ENCODE peak calls at places on chromosomes 7 and 10, in ten cellular contexts. H, N, T, E, O, L, A, B, C and D are unnamed samples.

GRCh38 chr10:125257521-125258105 is 97.2 kb upstream of the CTBP2 start:
- DNase-seq in H (no peak), N (no peak), T (no peak), E (no peak), O (no peak), L (no peak), A (no peak), B (no peak), C (no peak), D (no peak)

GRCh38 chr10:133442967-133443924 is 10.5 kb upstream of the SCART1 start:
- DNase-seq in H (peak; percentile 54), N (no peak), T (no peak), E (no peak), O (no peak), L (no peak), A (no peak), B (no peak), C (no peak), D (no peak)

GRCh38 chr10:103814626-103815370 is 40.6 kb downstream of the SH3PXD2A start:
- DNase-seq in H (no peak), N (no peak), T (no peak), E (no peak), O (no peak), L (no peak), A (no peak), B (no peak), C (no peak), D (no peak)

GRCh38 chr10:18158698-18159342 is 18.6 kb downstream of the CACNB2 start:
- DNase-seq in H (no peak), N (no peak), T (no peak), E (no peak), O (no peak), L (no peak), A (no peak), B (no peak), C (no peak), D (no peak)

GRCh38 chr7:113561446-113561845 is 357.4 kb downstream of the PPP1R3A start:
- DNase-seq in H (no peak), N (no peak), T (no peak), E (no peak), O (no peak), L (no peak), A (no peak), B (peak; percentile 24), C (no peak), D (no peak)

GRCh38 chr10:84525120-84525806 is 196.9 kb downstream of the CCSER2 start:
- DNase-seq in H (no peak), N (no peak), T (no peak), E (no peak), O (no peak), L (no peak), A (no peak), B (no peak), C (no peak), D (no peak)

GRCh38 chr10:110535958-110536891 is 31.3 kb upstream of the SMC3 start:
- DNase-seq in H (no peak), N (peak; percentile 26), T (no peak), E (peak; percentile 64), O (no peak), L (no peak), A (peak; percentile 32), B (no peak), C (peak; percentile 15), D (peak; percentile 22)

GRCh38 chr10:62047240-62047897 is 145.9 kb downstream of the ARID5B start:
- DNase-seq in H (no peak), N (no peak), T (no peak), E (no peak), O (no peak), L (no peak), A (no peak), B (no peak), C (no peak), D (no peak)

GRCh38 chr10:70285432-70285831 is 1.6 kb upstream of the NPFFR1 start:
- DNase-seq in H (peak; percentile 60), N (no peak), T (no peak), E (no peak), O (no peak), L (no peak), A (no peak), B (no peak), C (no peak), D (no peak)

GRCh38 chr10:70286616-70287015 is 2.8 kb upstream of the NPFFR1 start:
- DNase-seq in H (peak; percentile 22), N (no peak), T (no peak), E (no peak), O (no peak), L (no peak), A (no peak), B (no peak), C (no peak), D (no peak)

GRCh38 chr10:70293169-70293813 is 9.5 kb upstream of the NPFFR1 start:
- DNase-seq in H (no peak), N (no peak), T (no peak), E (no peak), O (no peak), L (no peak), A (no peak), B (no peak), C (no peak), D (no peak)

GRCh38 chr10:70292016-70292415 is 8.2 kb upstream of the NPFFR1 start:
- DNase-seq in H (no peak), N (no peak), T (no peak), E (no peak), O (no peak), L (no peak), A (no peak), B (no peak), C (no peak), D (no peak)

DNA sequence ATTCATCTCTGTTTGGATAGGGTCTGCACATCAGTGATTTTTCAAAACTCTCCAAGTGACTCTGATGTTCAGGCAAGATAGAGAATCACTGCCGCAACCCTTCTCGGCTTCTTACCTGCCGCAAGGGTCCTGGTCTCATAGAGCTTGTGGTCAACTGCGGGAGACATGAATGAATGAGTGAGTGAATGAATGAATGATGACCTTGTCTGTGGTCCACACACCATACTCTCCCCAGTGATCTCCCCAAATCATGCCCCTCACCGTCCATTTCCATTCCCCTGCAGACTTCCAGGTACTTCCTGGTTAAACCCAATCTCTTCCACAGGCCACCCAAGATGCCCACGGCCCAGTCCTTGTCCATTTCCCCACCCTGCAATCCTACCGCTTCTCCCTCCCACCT is 5.9 kb upstream of the NPFFR1 start:
- DNase-seq in H (no peak), N (no peak), T (no peak), E (no peak), O (no peak), L (no peak), A (no peak), B (no peak), C (no peak), D (no peak)
- H3K9me3 ChIP-seq in H (no peaks in the 10 kb centered on the region), N (no peaks in the 10 kb centered on the region), T (no peaks in the 10 kb centered on the region), E (no peaks in the 10 kb centered on the region), O (no peaks in the 10 kb centered on the region), L (no peaks in the 10 kb centered on the region), A (no peaks in the 10 kb centered on the region), B (no peaks in the 10 kb centered on the region), C (peaks cover under 1% of the 10 kb centered on the region), D (no peaks in the 10 kb centered on the region)

GRCh38 chr10:131214521-131215244 is 96.8 kb downstream of the TCERG1L start:
- DNase-seq in H (peak; percentile 53), N (no peak), T (no peak), E (peak; percentile 17), O (no peak), L (no peak), A (no peak), B (no peak), C (no peak), D (no peak)

GRCh38 chr10:131219584-131219886 is 92.0 kb downstream of the TCERG1L start:
- DNase-seq in H (no peak), N (no peak), T (no peak), E (no peak), O (no peak), L (no peak), A (no peak), B (no peak), C (no peak), D (no peak)

GRCh38 chr10:131215776-131216175 is 95.7 kb downstream of the TCERG1L start:
- DNase-seq in H (no peak), N (no peak), T (no peak), E (peak; percentile 18), O (no peak), L (no peak), A (no peak), B (no peak), C (no peak), D (no peak)

GRCh38 chr10:131218811-131219583 is 92.5 kb downstream of the TCERG1L start:
- DNase-seq in H (no peak), N (no peak), T (no peak), E (peak; percentile 41), O (no peak), L (no peak), A (no peak), B (no peak), C (no peak), D (no peak)

DNA sequence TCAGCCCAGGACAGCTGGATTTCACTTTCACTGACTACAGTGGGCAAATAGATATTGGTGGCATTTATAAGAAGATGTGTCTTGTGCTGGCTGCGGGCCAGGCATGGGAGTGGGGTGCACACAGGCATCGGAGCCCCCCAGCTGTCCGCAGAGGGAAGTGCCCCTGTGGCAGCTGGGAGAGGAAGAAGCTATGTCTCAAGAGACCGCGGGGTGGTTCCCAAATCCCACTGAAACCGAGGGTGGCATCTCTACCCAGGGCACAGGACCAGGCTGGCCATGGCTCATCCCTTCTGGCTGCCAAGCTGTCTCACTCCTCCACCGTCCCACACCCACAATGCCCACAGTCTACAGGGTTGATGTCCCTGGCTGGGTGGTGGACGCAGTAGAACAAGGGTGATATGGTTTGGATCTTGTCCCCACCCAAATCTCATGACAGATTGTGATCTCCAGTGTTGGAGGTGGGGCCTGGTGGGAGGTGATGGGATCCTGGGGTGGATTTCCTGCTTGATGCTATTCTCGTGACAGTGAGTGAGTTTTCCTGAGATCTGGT is 94.8 kb downstream of the TCERG1L start:
- DNase-seq in H (no peak), N (no peak), T (no peak), E (peak; percentile 20), O (no peak), L (no peak), A (no peak), B (no peak), C (no peak), D (no peak)
- H3K9me3 ChIP-seq in H (no peaks in the 10 kb centered on the region), N (no peaks in the 10 kb centered on the region), T (no peaks in the 10 kb centered on the region), E (no peaks in the 10 kb centered on the region), O (no peaks in the 10 kb centered on the region), L (no peaks in the 10 kb centered on the region), A (no peaks in the 10 kb centered on the region), B (no peaks in the 10 kb centered on the region), C (no peaks in the 10 kb centered on the region), D (no peaks in the 10 kb centered on the region)

DNA sequence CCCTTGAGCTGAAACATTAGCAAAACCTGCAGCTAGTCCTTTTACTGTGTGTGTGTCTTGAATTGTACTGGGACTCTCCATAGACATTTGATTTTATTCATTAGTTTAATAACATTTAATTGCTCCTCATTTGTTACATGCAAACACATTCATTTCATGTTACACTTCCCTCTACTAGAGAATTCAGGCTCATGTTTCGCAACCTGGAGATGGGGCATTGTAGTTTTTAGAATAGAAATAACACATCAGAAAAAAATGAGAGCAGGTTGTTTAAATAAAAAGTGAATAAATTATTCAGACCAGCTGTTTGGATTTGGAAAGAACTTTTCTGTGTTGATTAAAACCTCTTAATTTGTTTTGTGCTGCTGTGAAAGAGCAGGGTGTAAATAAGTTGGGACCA is 243.9 kb downstream of the ETV1 start:
- DNase-seq in H (no peak), N (no peak), T (no peak), E (no peak), O (no peak), L (no peak), A (no peak), B (no peak), C (no peak), D (no peak)
- H3K9me3 ChIP-seq in H (no peaks in the 10 kb centered on the region), N (no peaks in the 10 kb centered on the region), T (no peaks in the 10 kb centered on the region), E (no peaks in the 10 kb centered on the region), O (no peaks in the 10 kb centered on the region), L (no peaks in the 10 kb centered on the region), A (no peaks in the 10 kb centered on the region), B (no peaks in the 10 kb centered on the region), C (no peaks in the 10 kb centered on the region), D (no peaks in the 10 kb centered on the region)

DNA sequence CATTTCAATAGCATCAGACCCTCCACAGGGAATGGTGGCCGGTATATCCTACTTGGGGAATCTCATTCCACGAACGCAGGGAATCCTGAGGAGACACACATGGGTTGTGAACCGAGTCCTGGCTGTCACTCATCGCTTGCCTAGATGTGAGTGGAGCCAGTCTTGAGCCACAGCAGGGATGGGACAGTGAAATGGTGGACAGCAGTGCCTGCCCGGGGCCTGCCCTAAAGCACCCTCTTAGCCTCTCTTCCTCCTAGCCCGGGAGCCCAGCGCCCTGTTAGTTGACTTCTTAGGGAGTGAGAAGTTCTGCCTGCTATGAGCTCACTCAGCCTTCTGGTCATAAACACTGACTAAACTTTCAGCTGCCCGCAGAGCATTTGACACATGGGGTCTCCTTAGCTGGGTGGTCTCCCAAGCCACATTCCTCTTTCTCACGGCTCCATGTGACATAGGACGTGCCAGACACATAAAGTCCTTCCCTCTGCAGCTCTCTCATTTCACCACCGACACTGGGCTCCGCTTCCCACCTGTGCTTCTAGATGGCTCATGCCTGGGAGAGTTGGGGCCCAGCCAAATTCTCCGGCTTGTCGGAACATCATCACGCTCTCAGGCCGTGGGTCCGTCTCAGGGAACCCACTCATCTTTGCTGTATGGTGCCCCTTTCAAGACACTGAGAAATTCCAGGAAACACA is 60.9 kb downstream of the TCERG1L start:
- DNase-seq in H (no peak), N (no peak), T (no peak), E (peak; percentile 35), O (no peak), L (no peak), A (no peak), B (no peak), C (no peak), D (no peak)
- H3K9me3 ChIP-seq in H (no peaks in the 10 kb centered on the region), N (no peaks in the 10 kb centered on the region), T (no peaks in the 10 kb centered on the region), E (no peaks in the 10 kb centered on the region), O (no peaks in the 10 kb centered on the region), L (no peaks in the 10 kb centered on the region), A (no peaks in the 10 kb centered on the region), B (no peaks in the 10 kb centered on the region), C (no peaks in the 10 kb centered on the region), D (peaks cover 3% of the 10 kb centered on the region)